ENCODE peak calls at places on chromosomes 7 and 10, in five cellular contexts. K is MM.1S, R is fibroblast of lung, Y is WERI-Rb-1, D is astrocyte of the spinal cord. C is an unnamed sample.

GRCh38 chr7:105521027-105521730 is 892 bp downstream of the PUS7 start:
- DNase-seq in K (peak; percentile 59), R (peak; percentile 53), Y (peak; percentile 59), D (peak; percentile 51), C (peak; percentile 4)

GRCh38 chr7:141649865-141650499 is 52.0 kb downstream of the DENND11 start:
- DNase-seq in K (peak; percentile 30), R (peak; percentile 93), Y (peak; percentile 73), D (peak; percentile 93), C (peak; percentile 67)

GRCh38 chr10:117818696-117819095 is 228.0 kb downstream of the RAB11FIP2 start:
- DNase-seq in K (no peak), R (no peak), Y (no peak), D (no peak), C (no peak)

GRCh38 chr10:79192677-79193003 is 123.9 kb downstream of the ZMIZ1 start:
- DNase-seq in K (no peak), R (peak; percentile 56), Y (no peak), D (peak; percentile 62), C (no peak)

GRCh38 chr7:29510028-29510427 is 53.6 kb upstream of the PRR15 start:
- DNase-seq in K (no peak), R (no peak), Y (no peak), D (no peak), C (no peak)

GRCh38 chr7:42876182-42877068 is 35.4 kb downstream of the C7orf25 start:
- DNase-seq in K (peak; percentile 65), R (peak; percentile 71), Y (peak; percentile 50), D (peak; percentile 55), C (no peak)

GRCh38 chr7:120404042-120404441 is 131.1 kb downstream of the KCND2 start:
- DNase-seq in K (no peak), R (peak; percentile 11), Y (no peak), D (peak; percentile 22), C (no peak)

GRCh38 chr7:87129836-87130235 is 22.4 kb upstream of the DMTF1 start:
- DNase-seq in K (peak; percentile 55), R (no peak), Y (no peak), D (no peak), C (no peak)

GRCh38 chr7:36570508-36571219 is 153.6 kb downstream of the AOAH start:
- DNase-seq in K (no peak), R (no peak), Y (no peak), D (no peak), C (no peak)

GRCh38 chr7:11168622-11169170 is 195.0 kb downstream of the PHF14 start:
- DNase-seq in K (no peak), R (no peak), Y (no peak), D (no peak), C (no peak)

GRCh38 chr10:6473901-6474370 is 106.1 kb downstream of the PRKCQ start:
- DNase-seq in K (peak; percentile 89), R (peak; percentile 4), Y (no peak), D (peak; percentile 5), C (no peak)
- H3K4me3 ChIP-seq in K (peak overlapping the region; percentile 48), R (no peak overlapping the region), Y (no peak overlapping the region), D (no peak overlapping the region), C (no peak overlapping the region)

GRCh38 chr7:51263631-51264484 is 52.8 kb downstream of the COBL start:
- DNase-seq in K (peak; percentile 58), R (no peak), Y (no peak), D (no peak), C (no peak)
- H3K4me3 ChIP-seq in K (no peak overlapping the region), R (no peak overlapping the region), Y (no peak overlapping the region), D (no peak overlapping the region), C (no peak overlapping the region)

GRCh38 chr7:75599244-75599771 is 107.2 kb downstream of the SPDYE5 start:
- DNase-seq in K (no peak), R (no peak), Y (no peak), D (peak; percentile 33), C (no peak)
- H3K4me3 ChIP-seq in K (no peak overlapping the region), R (no peak overlapping the region), Y (no peak overlapping the region), D (no peak overlapping the region), C (no peak overlapping the region)

GRCh38 chr10:102648889-102649752 is 4.8 kb downstream of the TRIM8 start:
- DNase-seq in K (peak; percentile 4), R (peak; percentile 46), Y (no peak), D (no peak), C (no peak)
- H3K4me3 ChIP-seq in K (no peak overlapping the region), R (peak overlapping the region; percentile 39), Y (no peak overlapping the region), D (peak overlapping the region; percentile 5), C (peak overlapping the region; percentile 63)